ENCODE peak calls at places on chromosomes 5 and 9, in ten cellular contexts. B, Q, G, Y, V, S, Z, X, N and E are unnamed samples.

GRCh38 chr9:131714161-131714646 is 25.7 kb downstream of the RAPGEF1 start:
- DNase-seq in B (no peak), Q (no peak), G (peak), Y (peak), V (no peak), S (no peak), Z (no peak), X (peak), N (no peak), E (no peak)

GRCh38 chr9:88197016-88197415 is 58.7 kb upstream of the SPATA31C2 start:
- DNase-seq in B (no peak), Q (no peak), G (peak), Y (no peak), V (no peak), S (no peak), Z (no peak), X (peak), N (no peak), E (no peak)

GRCh38 chr5:140317859-140318258 is 15.0 kb upstream of the PFDN1 start:
- DNase-seq in B (no peak), Q (no peak), G (peak), Y (no peak), V (no peak), S (no peak), Z (no peak), X (no peak), N (no peak), E (no peak)

GRCh38 chr5:389197-389821 is 53.7 kb upstream of the EXOC3 start:
- DNase-seq in B (peak), Q (peak), G (no peak), Y (no peak), V (no peak), S (no peak), Z (no peak), X (no peak), N (no peak), E (no peak)

GRCh38 chr5:78630047-78630446 is 18.5 kb downstream of the LHFPL2 start:
- DNase-seq in B (no peak), Q (no peak), G (no peak), Y (no peak), V (no peak), S (no peak), Z (no peak), X (no peak), N (no peak), E (no peak)

GRCh38 chr5:84290161-84290560 is 94.5 kb downstream of the EDIL3 start:
- DNase-seq in B (no peak), Q (no peak), G (no peak), Y (no peak), V (peak), S (no peak), Z (no peak), X (peak), N (no peak), E (no peak)

GRCh38 chr5:67493676-67494075 is 297.1 kb upstream of the CD180 start:
- DNase-seq in B (peak), Q (peak), G (no peak), Y (no peak), V (no peak), S (peak), Z (peak), X (peak), N (no peak), E (no peak)

GRCh38 chr9:83280790-83281189 is 217.8 kb upstream of the RASEF start:
- DNase-seq in B (no peak), Q (no peak), G (no peak), Y (no peak), V (no peak), S (peak), Z (no peak), X (no peak), N (no peak), E (no peak)

GRCh38 chr9:93108301-93109041 is 12.5 kb downstream of the CARD19 start:
- DNase-seq in B (peak), Q (no peak), G (no peak), Y (peak), V (no peak), S (no peak), Z (no peak), X (no peak), N (peak), E (no peak)

GRCh38 chr5:19719117-19719516 is 268.9 kb downstream of the CDH18 start:
- DNase-seq in B (no peak), Q (no peak), G (no peak), Y (no peak), V (no peak), S (no peak), Z (no peak), X (no peak), N (no peak), E (no peak)

GRCh38 chr9:17519761-17520160 is 59.1 kb upstream of the SH3GL2 start:
- DNase-seq in B (no peak), Q (no peak), G (peak), Y (no peak), V (no peak), S (no peak), Z (no peak), X (peak), N (no peak), E (no peak)

GRCh38 chr5:132607133-132607532 is 50.4 kb downstream of the RAD50 start:
- DNase-seq in B (no peak), Q (no peak), G (no peak), Y (no peak), V (no peak), S (no peak), Z (no peak), X (no peak), N (no peak), E (no peak)

GRCh38 chr5:1477341-1477740 is 32.1 kb upstream of the SLC6A3 start:
- DNase-seq in B (no peak), Q (no peak), G (peak), Y (peak), V (no peak), S (no peak), Z (no peak), X (no peak), N (no peak), E (no peak)

GRCh38 chr9:108168451-108168850 is 678.9 kb upstream of the KLF4 start:
- DNase-seq in B (no peak), Q (no peak), G (peak), Y (no peak), V (no peak), S (no peak), Z (no peak), X (no peak), N (no peak), E (no peak)

GRCh38 chr5:139226131-139226530 is 28.0 kb upstream of the SIL1 start:
- DNase-seq in B (no peak), Q (no peak), G (no peak), Y (no peak), V (no peak), S (peak), Z (no peak), X (no peak), N (no peak), E (no peak)